ENCODE peak calls at places on chromosomes 2 and 18, in eight cellular contexts. T is A549, Q is sigmoid colon, I is transverse colon, Y is GM12878, G is ovary, P is HepG2, H is stomach. J is an unnamed sample.

GRCh38 chr2:238202326-238203103 is 980 bp downstream of the ILKAP start:
- DNase-seq in T (no peak), Y (no peak), H (no peak), I (no peak), Q (no peak), P (no peak), G (no peak), J (no peak)

GRCh38 chr18:72376256-72376655 is 167.9 kb downstream of the CBLN2 start:
- DNase-seq in Q (no peak), Y (no peak), H (no peak), I (no peak), P (no peak), T (no peak), G (no peak), J (no peak)

GRCh38 chr2:218263817-218264611 is 3.2 kb downstream of the GPBAR1 start:
- DNase-seq in I (peak; percentile 52), G (peak; percentile 11), Y (no peak), P (no peak), T (no peak), Q (peak; percentile 64), H (no peak), J (peak; percentile 9)

GRCh38 chr18:11857177-11857887 is 6.1 kb downstream of the CHMP1B start:
- DNase-seq in T (peak; percentile 99), G (peak; percentile 42), P (peak; percentile 95), Q (peak; percentile 95), I (peak; percentile 83), Y (no peak), H (peak; percentile 56), J (peak; percentile 41)

GRCh38 chr2:188808921-188809320 is 165.3 kb upstream of the COL3A1 start:
- DNase-seq in Y (no peak), I (no peak), G (no peak), P (no peak), T (no peak), H (no peak), Q (no peak), J (no peak)

GRCh38 chr2:222944971-222945740 is 84.3 kb downstream of the ACSL3 start:
- DNase-seq in Q (no peak), Y (no peak), T (no peak), P (no peak), I (no peak), G (no peak), H (no peak), J (no peak)

GRCh38 chr2:134470561-134471168 is 216.8 kb downstream of the MGAT5 start:
- DNase-seq in P (no peak), I (no peak), Y (no peak), G (no peak), T (no peak), Q (no peak), H (peak; percentile 14), J (no peak)

GRCh38 chr2:170005702-170006101 is 172.2 kb upstream of the MYO3B start:
- DNase-seq in H (no peak), I (no peak), Y (no peak), T (peak; percentile 16), G (no peak), Q (no peak), P (no peak), J (no peak)

GRCh38 chr2:28608061-28608828 is 112.4 kb downstream of the PLB1 start:
- DNase-seq in G (no peak), P (no peak), I (no peak), H (no peak), Y (no peak), T (no peak), Q (no peak), J (no peak)

GRCh38 chr2:28608829-28609400 is 113.1 kb downstream of the PLB1 start:
- DNase-seq in Q (no peak), P (no peak), I (no peak), H (no peak), T (no peak), Y (no peak), G (no peak), J (no peak)

GRCh38 chr2:28613181-28613580 is 117.3 kb downstream of the PLB1 start:
- DNase-seq in T (no peak), I (no peak), Q (no peak), H (no peak), G (no peak), Y (no peak), P (no peak), J (no peak)

GRCh38 chr2:28612131-28612812 is 116.4 kb downstream of the PLB1 start:
- DNase-seq in P (no peak), H (no peak), G (no peak), Q (no peak), Y (no peak), I (no peak), T (no peak), J (no peak)

DNA sequence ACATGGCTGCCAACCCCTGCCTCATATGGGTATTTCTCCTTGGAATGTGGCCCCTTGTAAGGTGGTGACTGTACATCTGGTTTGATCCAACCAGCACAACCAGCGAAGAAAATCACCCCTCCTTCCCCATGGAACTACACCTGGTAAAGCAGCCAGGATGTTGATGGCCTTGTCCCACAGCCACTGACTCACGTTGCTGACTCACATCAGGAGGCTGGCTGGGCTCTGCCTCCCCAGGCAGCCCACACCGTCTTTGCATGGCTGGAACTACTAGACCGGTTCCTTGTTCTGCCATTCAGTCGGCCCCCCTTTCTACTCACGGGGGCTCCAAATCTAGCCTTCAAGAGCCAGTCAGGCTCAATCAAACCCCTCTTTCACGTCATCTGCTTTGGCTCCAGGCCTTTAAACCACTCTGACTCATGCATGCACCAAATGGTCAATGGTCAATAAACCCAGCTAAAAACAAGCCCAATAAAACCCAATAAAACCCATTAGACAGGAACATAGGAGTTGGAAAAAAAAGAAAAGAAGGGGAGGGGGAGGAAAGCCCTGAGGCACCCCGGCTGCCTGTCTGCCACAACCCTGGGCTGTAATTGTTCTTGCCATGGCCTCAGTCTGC is 114.8 kb downstream of the PLB1 start:
- DNase-seq in Q (no peak), H (peak; percentile 56), G (no peak), I (peak; percentile 50), P (peak; percentile 36), T (peak; percentile 84), Y (no peak), J (no peak)
- TF ChIP-seq EP300 in Q (no peak), H (no peak), G (no peak), I (no peak), P (no peak), T (peak; percentile 33), Y (no peak), J (no peak)

GRCh38 chr2:205700331-205701132 is 18.2 kb downstream of the NRP2 start:
- DNase-seq in T (peak; percentile 93), P (peak; percentile 89), Y (no peak), Q (no peak), G (peak; percentile 55), I (peak; percentile 28), H (no peak), J (no peak)

GRCh38 chr2:205701509-205701908 is 19.2 kb downstream of the NRP2 start:
- DNase-seq in Y (no peak), P (no peak), Q (no peak), I (no peak), T (no peak), G (no peak), H (no peak), J (no peak)

GRCh38 chr2:205698556-205699282 is 16.4 kb downstream of the NRP2 start:
- DNase-seq in T (no peak), H (no peak), Q (no peak), P (no peak), Y (no peak), I (no peak), G (no peak), J (no peak)

GRCh38 chr2:205702576-205702975 is 20.3 kb downstream of the NRP2 start:
- DNase-seq in G (no peak), H (no peak), P (peak; percentile 42), Q (no peak), I (no peak), T (peak; percentile 56), Y (no peak), J (no peak)

DNA sequence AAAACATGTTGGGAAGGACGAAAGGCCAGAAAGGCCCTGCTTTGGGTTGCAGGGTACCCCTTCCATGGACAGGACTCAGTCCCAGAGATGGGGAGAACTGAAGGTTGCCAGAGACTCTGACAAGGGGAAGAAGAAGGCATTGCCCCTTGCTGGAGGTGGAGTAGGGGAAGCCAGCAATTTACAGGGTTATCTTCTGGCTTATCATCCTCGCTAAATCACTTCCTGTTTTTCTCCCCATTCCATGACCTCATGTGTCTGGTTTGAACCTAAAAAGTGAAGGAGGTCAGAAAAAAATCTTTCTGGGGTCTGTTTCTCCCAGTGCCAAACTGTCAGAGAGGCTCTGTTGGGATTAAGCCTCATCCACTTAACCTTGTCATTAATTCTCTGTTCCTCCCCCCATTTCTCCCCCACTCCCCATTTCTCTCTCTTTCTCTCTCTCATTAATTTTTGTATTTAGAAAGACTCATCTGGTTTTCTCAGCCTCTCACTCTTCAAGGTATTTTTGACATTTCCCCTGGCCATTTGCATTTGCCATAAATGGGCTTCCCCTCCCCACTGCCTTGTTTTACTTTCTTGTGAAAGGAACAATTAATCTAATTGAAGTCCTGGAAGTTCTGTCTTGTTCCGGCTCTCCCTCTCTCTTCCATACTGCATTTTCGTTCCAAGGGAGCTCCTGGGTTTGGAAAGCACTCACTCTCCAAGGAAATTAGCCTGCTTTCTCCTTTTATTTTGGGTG is 17.4 kb downstream of the NRP2 start:
- DNase-seq in G (no peak), Y (no peak), H (no peak), Q (no peak), T (no peak), I (no peak), P (no peak), J (no peak)
- TF ChIP-seq POLR2A in G (no peak), Y (no peak), H (no peak), Q (no peak), T (no peak), I (no peak), P (no peak), J (no peak)

GRCh38 chr2:187548658-187549057 is 5.6 kb downstream of the TFPI start:
- DNase-seq in T (no peak), P (no peak), H (no peak), G (no peak), Q (no peak), Y (no peak), I (no peak), J (no peak)
- H3K4me3 ChIP-seq in T (no peak overlapping the region), P (peak overlapping the region; percentile 71), H (no peak overlapping the region), G (no peak overlapping the region), Q (no peak overlapping the region), Y (no peak overlapping the region), I (no peak overlapping the region), J (no peak overlapping the region)

GRCh38 chr2:138534791-138535190 is 33.2 kb downstream of the SPOPL start:
- DNase-seq in Q (no peak), G (no peak), Y (no peak), T (no peak), I (no peak), P (no peak), H (no peak), J (no peak)

GRCh38 chr2:138531913-138532312 is 30.3 kb downstream of the SPOPL start:
- DNase-seq in G (no peak), Q (no peak), T (no peak), Y (no peak), H (no peak), I (no peak), P (no peak), J (no peak)

GRCh38 chr2:138536740-138537139 is 35.2 kb downstream of the SPOPL start:
- DNase-seq in I (no peak), H (no peak), P (no peak), Y (no peak), G (no peak), Q (no peak), T (no peak), J (no peak)

GRCh38 chr2:138537170-138537915 is 35.8 kb downstream of the SPOPL start:
- DNase-seq in Y (no peak), I (peak; percentile 24), Q (no peak), T (no peak), G (no peak), H (no peak), P (no peak), J (no peak)

DNA sequence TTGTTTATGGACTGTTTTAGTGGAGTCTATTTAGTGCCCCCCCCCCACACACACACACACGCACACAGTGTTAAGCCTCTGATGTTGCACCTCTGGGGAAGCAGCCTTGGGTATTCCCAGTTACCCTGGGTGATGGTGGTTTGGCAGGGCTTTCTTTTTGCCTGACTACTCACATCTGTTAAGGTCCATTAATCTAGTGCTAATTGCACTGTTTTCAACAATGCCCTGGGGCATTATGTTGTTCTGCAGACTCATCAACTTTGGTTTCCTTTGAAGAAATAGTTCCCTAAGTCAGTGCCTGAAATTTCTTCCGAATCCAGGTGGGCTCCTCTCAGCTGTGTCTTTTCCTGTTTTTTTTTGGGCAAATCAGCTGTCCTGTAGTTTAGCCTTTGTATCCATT is 34.7 kb downstream of the SPOPL start:
- DNase-seq in Y (peak; percentile 61), H (no peak), T (no peak), Q (no peak), G (no peak), P (no peak), I (no peak), J (no peak)
- TF ChIP-seq EP300 in Y (peak; percentile 19), H (no peak), T (no peak), Q (no peak), G (no peak), P (no peak), I (no peak), J (no peak)

J was measured in tibial nerve.